ENCODE peak calls at places on chromosomes 7 and 10, in eight cellular contexts. I is choroid plexus epithelial cell, O is GM23338, W is endothelial cell, U is AG10803, X is hepatocyte, G is GM06990, C is AG04450. L is an unnamed sample.

GRCh38 chr7:119439192-119439591 is 833.8 kb upstream of the KCND2 start:
- DNase-seq in X (no peak), G (no peak), W (no peak), O (no peak), C (no peak), U (no peak), I (no peak), L (no peak)

GRCh38 chr10:54159924-54160323 is 641.1 kb downstream of the PCDH15 start:
- DNase-seq in C (no peak), O (peak; percentile 2), G (no peak), U (no peak), I (no peak), W (no peak), X (no peak), L (no peak)

GRCh38 chr7:42285383-42285824 is 48.4 kb upstream of the GLI3 start:
- DNase-seq in U (no peak), O (no peak), W (no peak), X (no peak), G (no peak), I (peak; percentile 16), C (no peak), L (no peak)

GRCh38 chr10:104253106-104253505 is 1.6 kb upstream of the GSTO1 start:
- DNase-seq in O (no peak), G (no peak), U (no peak), W (no peak), I (no peak), C (no peak), X (peak; percentile 65), L (no peak)

GRCh38 chr10:121681171-121681752 is 83.0 kb upstream of the FGFR2 start:
- DNase-seq in X (no peak), O (no peak), C (no peak), U (peak; percentile 3), G (no peak), W (no peak), I (no peak), L (no peak)

GRCh38 chr7:106766551-106766950 is 98.5 kb upstream of the PIK3CG start:
- DNase-seq in C (no peak), W (no peak), X (no peak), I (peak; percentile 45), O (no peak), G (no peak), U (no peak), L (no peak)

GRCh38 chr10:70880077-70880534 is 8.3 kb downstream of the PCBD1 start:
- DNase-seq in W (peak; percentile 73), U (peak; percentile 76), O (peak; percentile 89), I (peak; percentile 89), C (peak; percentile 38), G (peak; percentile 28), X (peak; percentile 88), L (peak; percentile 77)

GRCh38 chr7:98394377-98394836 is 6.5 kb downstream of the BAIAP2L1 start:
- DNase-seq in X (peak; percentile 24), O (no peak), U (peak; percentile 99), W (no peak), C (peak; percentile 55), G (no peak), I (peak; percentile 94), L (no peak)

GRCh38 chr10:98528785-98529183 is 82.0 kb upstream of the HPS1 start:
- DNase-seq in O (no peak), G (no peak), I (no peak), W (no peak), C (no peak), U (no peak), X (no peak), L (no peak)

GRCh38 chr7:95478139-95479037 is 7.4 kb upstream of the ASB4 start:
- DNase-seq in O (peak; percentile 71), X (peak; percentile 75), G (no peak), W (peak; percentile 40), U (peak; percentile 37), I (peak; percentile 73), C (no peak), L (no peak)

GRCh38 chr10:42962120-42962901 is 114.6 kb upstream of the RET start:
- DNase-seq in W (peak; percentile 2), I (peak; percentile 5), G (no peak), O (no peak), C (no peak), X (no peak), U (no peak), L (peak; percentile 12)

DNA sequence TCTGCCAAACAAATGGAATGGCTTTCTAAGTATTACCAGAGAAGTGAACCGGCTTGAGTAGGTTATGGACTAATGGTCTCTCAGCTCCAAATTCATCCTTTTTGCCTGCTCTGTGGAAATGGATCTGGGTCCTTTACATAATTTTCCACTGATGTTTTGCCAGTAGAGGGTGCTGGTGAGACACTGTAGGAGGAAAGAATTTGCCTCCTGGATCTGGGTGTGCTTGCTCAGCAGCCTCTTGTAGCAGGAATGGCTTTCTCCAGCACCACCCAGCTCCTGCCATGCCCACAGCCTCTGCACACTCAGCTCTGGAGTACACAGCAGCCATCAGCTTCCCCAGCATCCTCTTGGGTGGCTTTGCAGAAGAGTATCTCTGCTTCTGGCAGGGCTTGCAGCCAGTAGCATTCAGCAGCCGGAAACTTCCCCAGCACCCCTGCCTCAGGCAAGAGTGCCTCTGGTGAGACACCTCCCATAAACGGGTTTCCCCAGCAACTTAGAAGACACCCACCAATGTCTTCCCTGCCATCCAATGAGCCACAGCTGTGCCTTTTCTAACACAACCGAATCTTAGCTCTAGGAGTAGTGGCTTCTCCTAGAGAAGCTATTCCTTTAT is 235.0 kb upstream of the PLPP4 start:
- DNase-seq in O (peak; percentile 91), U (peak; percentile 55), I (peak; percentile 79), G (peak; percentile 15), C (no peak), W (peak; percentile 63), X (peak; percentile 82), L (peak; percentile 49)
- TF ChIP-seq CTCF in O (peak; percentile 78), U (peak; percentile 74), I (peak; percentile 76), G (peak; percentile 78), C (no peak), W (peak; percentile 73), X (peak; percentile 59), L (peak; percentile 34)

DNA sequence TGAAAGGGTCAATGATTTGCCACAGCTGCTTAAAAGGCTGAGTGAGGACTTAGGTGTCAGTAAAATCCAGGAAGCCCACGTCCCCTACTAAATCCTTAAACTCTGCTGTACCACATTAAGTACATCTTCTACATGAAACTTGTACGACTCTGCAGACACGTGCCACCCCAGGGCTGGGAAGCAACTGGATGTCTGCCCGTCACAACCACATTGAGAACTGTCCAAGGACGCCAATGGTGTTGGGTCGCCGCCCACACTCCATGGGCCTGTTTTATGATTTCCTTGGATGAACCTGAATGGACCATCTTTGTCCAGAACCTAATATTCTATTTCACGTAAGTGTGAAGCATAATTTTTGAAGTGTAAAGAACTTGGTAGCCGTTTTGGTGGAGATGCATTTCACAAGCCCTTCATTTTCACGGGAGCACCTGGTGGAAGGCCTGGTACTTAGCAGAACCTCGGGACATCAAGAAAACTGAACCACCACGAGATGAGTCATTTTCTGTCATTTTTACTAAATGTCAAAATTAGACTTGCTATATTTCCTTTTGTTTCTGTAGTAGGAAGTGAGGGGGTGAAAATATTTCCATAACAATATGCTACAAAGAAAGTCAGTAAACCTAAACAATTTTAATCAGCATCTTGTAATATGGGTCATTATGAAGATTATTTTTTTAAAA is 134.9 kb downstream of the SFMBT2 start:
- DNase-seq in G (no peak), W (no peak), U (no peak), X (no peak), O (no peak), I (no peak), C (no peak), L (no peak)
- TF ChIP-seq CTCF in G (no peak), W (no peak), U (no peak), X (no peak), O (no peak), I (no peak), C (no peak), L (no peak)

GRCh38 chr10:48525113-48525512 is 79.8 kb downstream of the ARHGAP22 start:
- DNase-seq in W (no peak), I (no peak), U (no peak), O (no peak), C (no peak), X (no peak), G (no peak), L (no peak)

GRCh38 chr10:48522011-48522765 is 82.7 kb downstream of the ARHGAP22 start:
- DNase-seq in G (no peak), U (peak; percentile 24), X (no peak), I (no peak), O (no peak), W (no peak), C (no peak), L (no peak)

GRCh38 chr10:48525956-48526355 is 78.9 kb downstream of the ARHGAP22 start:
- DNase-seq in U (no peak), G (no peak), I (no peak), C (no peak), O (no peak), X (no peak), W (no peak), L (no peak)

GRCh38 chr10:48523212-48523819 is 81.6 kb downstream of the ARHGAP22 start:
- DNase-seq in W (peak; percentile 46), C (peak; percentile 89), I (peak; percentile 87), U (peak; percentile 95), G (no peak), X (peak; percentile 62), O (peak; percentile 74), L (no peak)

DNA sequence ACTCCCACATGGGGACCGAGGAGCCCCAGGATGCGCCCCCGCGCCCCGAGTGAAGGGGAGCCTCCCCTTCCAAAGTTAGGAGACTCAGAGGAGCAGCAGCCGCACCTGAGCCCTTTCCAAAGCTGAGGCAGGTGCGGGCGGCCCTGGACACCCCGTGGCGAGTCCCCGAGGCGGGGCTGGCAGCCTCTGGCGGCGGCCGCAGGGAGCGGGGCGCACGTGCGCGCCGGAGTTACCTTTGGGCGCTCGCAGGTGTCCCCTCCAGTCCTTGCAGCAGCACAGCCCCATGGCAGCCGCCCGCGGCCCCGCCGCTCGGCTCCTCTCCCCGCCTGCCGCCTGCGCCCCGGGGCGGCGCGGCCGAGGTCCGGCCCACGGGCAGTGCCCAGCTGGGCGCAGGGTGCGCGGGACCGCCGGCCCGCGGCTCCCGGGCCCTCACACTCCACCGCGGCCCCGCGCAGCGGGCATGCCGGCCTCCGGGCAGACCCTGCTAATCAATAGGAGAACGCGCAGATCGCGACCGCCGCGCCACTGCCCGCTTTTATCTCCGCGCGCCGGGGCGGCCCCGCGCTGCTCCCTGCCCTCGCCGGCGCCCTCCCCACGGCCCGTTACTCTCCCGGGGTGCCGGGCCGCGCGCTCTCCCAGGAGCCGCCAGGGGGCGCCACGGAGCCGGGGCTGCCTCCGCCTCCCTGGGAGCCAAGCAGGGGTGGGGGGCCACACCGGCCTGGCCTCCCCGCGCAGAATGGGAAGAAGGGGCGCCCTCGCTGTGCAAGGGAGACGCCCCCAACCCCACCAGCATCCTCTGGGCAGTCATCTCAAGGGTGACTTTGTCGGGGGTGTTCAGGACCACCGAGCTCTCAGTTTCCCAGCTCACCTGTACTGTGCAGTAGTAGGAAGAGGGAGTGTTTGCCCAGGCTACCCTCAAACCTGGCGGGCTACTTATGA is 80.8 kb downstream of the ARHGAP22 start:
- DNase-seq in W (peak; percentile 55), I (no peak), X (peak; percentile 23), C (no peak), O (peak; percentile 75), U (peak; percentile 26), G (no peak), L (peak; percentile 69)
- TF ChIP-seq CTCF in W (peak; percentile 83), I (peak; percentile 47), X (peak; percentile 50), C (peak; percentile 45), O (peak; percentile 57), U (no peak), G (peak; percentile 31), L (no peak)

DNA sequence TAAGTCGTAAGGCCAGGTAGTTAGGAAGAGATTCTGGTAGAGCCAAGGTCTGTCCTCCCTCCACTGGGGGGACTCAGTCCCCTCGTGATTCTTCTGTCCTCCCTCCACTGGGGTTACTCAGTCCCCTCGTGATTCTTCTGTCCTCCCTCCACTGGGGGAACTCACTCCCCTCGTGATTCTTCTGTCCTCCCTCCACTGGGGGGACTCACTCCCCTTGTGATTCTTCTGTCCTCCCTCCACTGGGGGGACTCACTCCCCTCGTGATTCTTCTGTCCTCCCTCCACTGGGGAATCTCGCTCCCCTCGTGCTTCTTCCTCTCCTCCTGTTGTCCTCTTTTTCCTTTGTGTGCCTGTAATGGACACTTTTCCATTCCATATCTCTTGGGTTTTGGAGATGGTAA is 125.1 kb downstream of the CELF2 start:
- DNase-seq in I (no peak), W (no peak), G (no peak), C (no peak), O (no peak), X (no peak), U (no peak), L (no peak)
- TF ChIP-seq CTCF in I (no peak), W (no peak), G (peak; percentile 20), C (no peak), O (peak; percentile 11), X (no peak), U (no peak), L (peak; percentile 6)